ENCODE peak calls at places on chromosomes 13 and 19, in seven cellular contexts. T is fibroblast of mammary gland; X is psoas muscle; B is tibial artery; F is BE2C; H is activated naive CD8-positive, alpha-beta T cell treated with anti-CD3 and anti-CD28 coated beads for 36 hours; U is LHCN-M2. Q is an unnamed sample.

GRCh38 chr19:30082611-30083010 is 140.6 kb downstream of the URI1 start:
- DNase-seq in U (no peak), T (no peak), X (peak), B (no peak), F (no peak), H (no peak), Q (no peak)

GRCh38 chr13:64529874-64530485 is 2700.2 kb downstream of the PCDH9 start:
- DNase-seq in U (no peak), F (peak), B (no peak), H (no peak), T (peak), X (no peak), Q (peak)

GRCh38 chr19:49188626-49189200 is 31.1 kb downstream of the TRPM4 start:
- DNase-seq in T (no peak), U (no peak), B (no peak), F (no peak), X (no peak), H (no peak), Q (peak)

GRCh38 chr19:55456347-55456746 is 5.1 kb downstream of the ISOC2 start:
- DNase-seq in U (no peak), X (no peak), B (no peak), H (no peak), F (no peak), T (no peak), Q (no peak)

GRCh38 chr19:34972163-34972705 is 8.2 kb upstream of the ZNF792 start:
- DNase-seq in H (no peak), U (no peak), T (no peak), X (no peak), B (no peak), F (no peak), Q (no peak)

GRCh38 chr19:604355-604754 is 14.7 kb downstream of the HCN2 start:
- DNase-seq in F (peak), B (no peak), T (no peak), U (no peak), X (no peak), H (peak), Q (peak)

GRCh38 chr13:75656590-75656989 is 20.5 kb downstream of the LMO7 start:
- DNase-seq in X (no peak), T (peak), F (no peak), H (no peak), B (no peak), U (peak), Q (no peak)

GRCh38 chr19:48992571-48993174 is 436 bp downstream of the GYS1 start:
- DNase-seq in X (no peak), B (peak), H (no peak), T (no peak), F (no peak), U (no peak), Q (no peak)

GRCh38 chr13:25037057-25037813 is 58.7 kb upstream of the PABPC3 start:
- DNase-seq in F (peak), X (no peak), U (peak), H (peak), T (peak), B (no peak), Q (peak)

GRCh38 chr13:53242015-53242414 is 213.4 kb downstream of the OLFM4 start:
- DNase-seq in X (no peak), T (no peak), U (no peak), H (no peak), F (no peak), B (no peak), Q (no peak)

GRCh38 chr13:108895220-108895704 is 265.9 kb downstream of the MYO16 start:
- DNase-seq in F (no peak), T (peak), X (no peak), U (peak), H (no peak), B (no peak), Q (no peak)

GRCh38 chr13:106498571-106498970 is 36.9 kb downstream of the EFNB2 start:
- DNase-seq in H (no peak), B (no peak), U (no peak), T (no peak), X (no peak), F (no peak), Q (no peak)

GRCh38 chr19:38840583-38840968 is 9.0 kb upstream of the ECH1 start:
- DNase-seq in H (no peak), F (peak), U (peak), B (no peak), T (no peak), X (peak), Q (no peak)

GRCh38 chr13:109787135-109787954 is 962 bp upstream of the IRS2 start:
- DNase-seq in X (peak), B (no peak), H (peak), T (peak), U (peak), F (peak), Q (no peak)

GRCh38 chr13:44422755-44423643 is 49.4 kb downstream of the SERP2 start:
- DNase-seq in B (no peak), X (no peak), U (no peak), H (no peak), F (no peak), T (no peak), Q (no peak)

GRCh38 chr19:32363175-32363574 is 17.8 kb downstream of the ZNF507 start:
- DNase-seq in T (no peak), B (no peak), H (no peak), F (no peak), U (no peak), X (no peak), Q (no peak)

GRCh38 chr19:1087813-1088418 is 7.3 kb downstream of the POLR2E start:
- DNase-seq in F (no peak), T (no peak), B (no peak), H (no peak), U (no peak), X (peak), Q (peak)

GRCh38 chr13:39729161-39729560 is 73.7 kb downstream of the COG6 start:
- DNase-seq in T (peak), X (no peak), U (no peak), H (no peak), B (no peak), F (no peak), Q (no peak)

GRCh38 chr13:112712451-112712881 is 22.6 kb downstream of the ATP11A start:
- DNase-seq in X (peak), T (no peak), B (no peak), F (no peak), H (no peak), U (no peak), Q (no peak)

GRCh38 chr13:114090476-114090875 is 41.9 kb downstream of the RASA3 start:
- DNase-seq in X (no peak), U (no peak), B (peak), H (no peak), F (no peak), T (no peak), Q (no peak)

GRCh38 chr13:110062077-110062776 is 244.7 kb downstream of the COL4A1 start:
- DNase-seq in U (no peak), X (peak), H (no peak), T (no peak), F (no peak), B (no peak), Q (no peak)

GRCh38 chr13:32254916-32255743 is 60.0 kb downstream of the ZAR1L start:
- DNase-seq in B (no peak), U (no peak), T (no peak), H (no peak), X (no peak), F (no peak), Q (no peak)

GRCh38 chr13:114010401-114011101 is 36.7 kb upstream of the C13orf46 start:
- DNase-seq in U (no peak), X (peak), T (no peak), F (no peak), H (no peak), B (peak), Q (no peak)

GRCh38 chr13:41942462-41943094 is 18.3 kb downstream of the VWA8 start:
- DNase-seq in F (peak), H (no peak), B (no peak), X (no peak), T (peak), U (peak), Q (no peak)

GRCh38 chr19:2887391-2887914 is 13.3 kb upstream of the ZNF57 start:
- DNase-seq in B (peak), T (peak), X (no peak), U (peak), H (no peak), F (peak), Q (peak)

Q was measured in GM13976.